ENCODE peak calls at places on chromosomes 1 and 21, in four cellular contexts. One of them, this sample, is unnamed.

GRCh38 chr1:115426271-115426771 is 88.3 kb upstream of the NGF start:
- DNase-seq in substantia nigra: no peak
- DNase-seq in activated CD4-positive, alpha-beta T cell treated with anti-CD3 and anti-CD28 coated beads, Interleukin-2, amount 50 U/mL, for 4 hours: no peak
- DNase-seq in HTR-8/SVneo: peak; percentile 27
- DNase-seq in this sample: peak; percentile 80

GRCh38 chr1:2543543-2544092 is 12.6 kb upstream of the TNFRSF14 start:
- DNase-seq in substantia nigra: peak; percentile 64
- DNase-seq in HTR-8/SVneo: no peak
- DNase-seq in activated CD4-positive, alpha-beta T cell treated with anti-CD3 and anti-CD28 coated beads, Interleukin-2, amount 50 U/mL, for 4 hours: no peak
- DNase-seq in this sample: no peak

GRCh38 chr1:37186246-37186756 is 152.0 kb upstream of the GRIK3 start:
- DNase-seq in activated CD4-positive, alpha-beta T cell treated with anti-CD3 and anti-CD28 coated beads, Interleukin-2, amount 50 U/mL, for 4 hours: no peak
- DNase-seq in substantia nigra: no peak
- DNase-seq in HTR-8/SVneo: no peak
- DNase-seq in this sample: no peak

GRCh38 chr1:54485417-54485816 is 62.6 kb upstream of the ACOT11 start:
- DNase-seq in substantia nigra: no peak
- DNase-seq in activated CD4-positive, alpha-beta T cell treated with anti-CD3 and anti-CD28 coated beads, Interleukin-2, amount 50 U/mL, for 4 hours: no peak
- DNase-seq in HTR-8/SVneo: no peak
- DNase-seq in this sample: no peak

GRCh38 chr1:111600886-111601386 is 18.7 kb upstream of the RAP1A start:
- DNase-seq in HTR-8/SVneo: no peak
- DNase-seq in activated CD4-positive, alpha-beta T cell treated with anti-CD3 and anti-CD28 coated beads, Interleukin-2, amount 50 U/mL, for 4 hours: no peak
- DNase-seq in substantia nigra: no peak
- DNase-seq in this sample: peak; percentile 84

GRCh38 chr1:51330331-51331201 is at the start of gene TTC39A:
- DNase-seq in substantia nigra: no peak
- DNase-seq in activated CD4-positive, alpha-beta T cell treated with anti-CD3 and anti-CD28 coated beads, Interleukin-2, amount 50 U/mL, for 4 hours: no peak
- DNase-seq in HTR-8/SVneo: no peak
- DNase-seq in this sample: no peak

GRCh38 chr1:234260578-234260977 is 112.7 kb upstream of the COA6 start:
- DNase-seq in substantia nigra: no peak
- DNase-seq in activated CD4-positive, alpha-beta T cell treated with anti-CD3 and anti-CD28 coated beads, Interleukin-2, amount 50 U/mL, for 4 hours: no peak
- DNase-seq in HTR-8/SVneo: no peak
- DNase-seq in this sample: no peak

GRCh38 chr1:36656838-36657237 is 174.1 kb upstream of the CSF3R start:
- DNase-seq in substantia nigra: no peak
- DNase-seq in activated CD4-positive, alpha-beta T cell treated with anti-CD3 and anti-CD28 coated beads, Interleukin-2, amount 50 U/mL, for 4 hours: no peak
- DNase-seq in HTR-8/SVneo: no peak
- DNase-seq in this sample: no peak

GRCh38 chr1:209822706-209823105 is 5.1 kb upstream of the UTP25 start:
- DNase-seq in activated CD4-positive, alpha-beta T cell treated with anti-CD3 and anti-CD28 coated beads, Interleukin-2, amount 50 U/mL, for 4 hours: no peak
- DNase-seq in HTR-8/SVneo: no peak
- DNase-seq in substantia nigra: no peak
- DNase-seq in this sample: no peak

GRCh38 chr1:223269006-223269405 is 95.0 kb downstream of the SUSD4 start:
- DNase-seq in HTR-8/SVneo: no peak
- DNase-seq in substantia nigra: no peak
- DNase-seq in activated CD4-positive, alpha-beta T cell treated with anti-CD3 and anti-CD28 coated beads, Interleukin-2, amount 50 U/mL, for 4 hours: no peak
- DNase-seq in this sample: no peak

GRCh38 chr1:46289976-46290375 is 13.4 kb downstream of the LRRC41 start:
- DNase-seq in HTR-8/SVneo: no peak
- DNase-seq in activated CD4-positive, alpha-beta T cell treated with anti-CD3 and anti-CD28 coated beads, Interleukin-2, amount 50 U/mL, for 4 hours: no peak
- DNase-seq in substantia nigra: no peak
- DNase-seq in this sample: no peak

GRCh38 chr1:74236440-74236839 is 1.3 kb downstream of the TNNI3K start:
- DNase-seq in activated CD4-positive, alpha-beta T cell treated with anti-CD3 and anti-CD28 coated beads, Interleukin-2, amount 50 U/mL, for 4 hours: no peak
- DNase-seq in substantia nigra: no peak
- DNase-seq in HTR-8/SVneo: no peak
- DNase-seq in this sample: no peak

GRCh38 chr1:226660410-226661182 is 78.5 kb downstream of the ITPKB start:
- DNase-seq in substantia nigra: no peak
- DNase-seq in activated CD4-positive, alpha-beta T cell treated with anti-CD3 and anti-CD28 coated beads, Interleukin-2, amount 50 U/mL, for 4 hours: no peak
- DNase-seq in HTR-8/SVneo: no peak
- DNase-seq in this sample: no peak

GRCh38 chr1:15146142-15146541 is 7.4 kb upstream of the TMEM51 start:
- DNase-seq in substantia nigra: no peak
- DNase-seq in activated CD4-positive, alpha-beta T cell treated with anti-CD3 and anti-CD28 coated beads, Interleukin-2, amount 50 U/mL, for 4 hours: no peak
- DNase-seq in HTR-8/SVneo: no peak
- DNase-seq in this sample: no peak

GRCh38 chr1:205225901-205226765 is 1.6 kb upstream of the TMCC2 start:
- DNase-seq in HTR-8/SVneo: no peak
- DNase-seq in substantia nigra: no peak
- DNase-seq in activated CD4-positive, alpha-beta T cell treated with anti-CD3 and anti-CD28 coated beads, Interleukin-2, amount 50 U/mL, for 4 hours: no peak
- DNase-seq in this sample: peak; percentile 91

GRCh38 chr1:23417570-23417969 is 7.0 kb downstream of the TCEA3 start:
- DNase-seq in activated CD4-positive, alpha-beta T cell treated with anti-CD3 and anti-CD28 coated beads, Interleukin-2, amount 50 U/mL, for 4 hours: no peak
- DNase-seq in substantia nigra: no peak
- DNase-seq in HTR-8/SVneo: no peak
- DNase-seq in this sample: no peak

GRCh38 chr1:17498214-17498613 is 41.3 kb upstream of the ARHGEF10L start:
- DNase-seq in HTR-8/SVneo: no peak
- DNase-seq in activated CD4-positive, alpha-beta T cell treated with anti-CD3 and anti-CD28 coated beads, Interleukin-2, amount 50 U/mL, for 4 hours: no peak
- DNase-seq in substantia nigra: no peak
- DNase-seq in this sample: no peak

GRCh38 chr1:223001653-223002634 is 141.1 kb downstream of the TLR5 start:
- DNase-seq in activated CD4-positive, alpha-beta T cell treated with anti-CD3 and anti-CD28 coated beads, Interleukin-2, amount 50 U/mL, for 4 hours: no peak
- DNase-seq in HTR-8/SVneo: no peak
- DNase-seq in substantia nigra: no peak
- DNase-seq in this sample: peak; percentile 53

GRCh38 chr1:24725209-24725651 is 20.0 kb upstream of the CLIC4 start:
- DNase-seq in activated CD4-positive, alpha-beta T cell treated with anti-CD3 and anti-CD28 coated beads, Interleukin-2, amount 50 U/mL, for 4 hours: no peak
- DNase-seq in substantia nigra: no peak
- DNase-seq in HTR-8/SVneo: no peak
- DNase-seq in this sample: peak; percentile 77

GRCh38 chr1:159849972-159850371 is 12.5 kb downstream of the VSIG8 start:
- DNase-seq in substantia nigra: no peak
- DNase-seq in activated CD4-positive, alpha-beta T cell treated with anti-CD3 and anti-CD28 coated beads, Interleukin-2, amount 50 U/mL, for 4 hours: no peak
- DNase-seq in HTR-8/SVneo: no peak
- DNase-seq in this sample: no peak

GRCh38 chr1:85818371-85818770 is 110.1 kb upstream of the ZNHIT6 start:
- DNase-seq in substantia nigra: no peak
- DNase-seq in HTR-8/SVneo: no peak
- DNase-seq in activated CD4-positive, alpha-beta T cell treated with anti-CD3 and anti-CD28 coated beads, Interleukin-2, amount 50 U/mL, for 4 hours: no peak
- DNase-seq in this sample: peak; percentile 15

GRCh38 chr21:31870472-31870871 is 2.3 kb upstream of the HUNK start:
- DNase-seq in activated CD4-positive, alpha-beta T cell treated with anti-CD3 and anti-CD28 coated beads, Interleukin-2, amount 50 U/mL, for 4 hours: no peak
- DNase-seq in HTR-8/SVneo: no peak
- DNase-seq in substantia nigra: no peak
- DNase-seq in this sample: no peak

GRCh38 chr1:53127546-53127945 is 14.9 kb downstream of the SLC1A7 start:
- DNase-seq in HTR-8/SVneo: no peak
- DNase-seq in substantia nigra: no peak
- DNase-seq in activated CD4-positive, alpha-beta T cell treated with anti-CD3 and anti-CD28 coated beads, Interleukin-2, amount 50 U/mL, for 4 hours: no peak
- DNase-seq in this sample: peak; percentile 89

GRCh38 chr1:204152310-204153044 is 633 bp upstream of the ETNK2 start:
- DNase-seq in activated CD4-positive, alpha-beta T cell treated with anti-CD3 and anti-CD28 coated beads, Interleukin-2, amount 50 U/mL, for 4 hours: no peak
- DNase-seq in substantia nigra: no peak
- DNase-seq in HTR-8/SVneo: no peak
- DNase-seq in this sample: no peak

GRCh38 chr1:62382581-62382980 is 54.3 kb upstream of the USP1 start:
- DNase-seq in HTR-8/SVneo: no peak
- DNase-seq in substantia nigra: no peak
- DNase-seq in activated CD4-positive, alpha-beta T cell treated with anti-CD3 and anti-CD28 coated beads, Interleukin-2, amount 50 U/mL, for 4 hours: no peak
- DNase-seq in this sample: peak; percentile 64

GRCh38 chr1:34898220-34898820 is 31.1 kb downstream of the DLGAP3 start:
- DNase-seq in substantia nigra: no peak
- DNase-seq in HTR-8/SVneo: no peak
- DNase-seq in activated CD4-positive, alpha-beta T cell treated with anti-CD3 and anti-CD28 coated beads, Interleukin-2, amount 50 U/mL, for 4 hours: no peak
- DNase-seq in this sample: no peak

GRCh38 chr1:162548170-162548569 is 13.4 kb upstream of the UAP1 start:
- DNase-seq in substantia nigra: no peak
- DNase-seq in activated CD4-positive, alpha-beta T cell treated with anti-CD3 and anti-CD28 coated beads, Interleukin-2, amount 50 U/mL, for 4 hours: no peak
- DNase-seq in HTR-8/SVneo: no peak
- DNase-seq in this sample: peak; percentile 49

GRCh38 chr21:41664881-41665765 is 101.7 kb downstream of the RIPK4 start:
- DNase-seq in substantia nigra: no peak
- DNase-seq in activated CD4-positive, alpha-beta T cell treated with anti-CD3 and anti-CD28 coated beads, Interleukin-2, amount 50 U/mL, for 4 hours: no peak
- DNase-seq in HTR-8/SVneo: no peak
- DNase-seq in this sample: peak; percentile 77

GRCh38 chr1:247096112-247096511 is 8.0 kb downstream of the ZNF669 start:
- DNase-seq in activated CD4-positive, alpha-beta T cell treated with anti-CD3 and anti-CD28 coated beads, Interleukin-2, amount 50 U/mL, for 4 hours: no peak
- DNase-seq in substantia nigra: no peak
- DNase-seq in HTR-8/SVneo: no peak
- DNase-seq in this sample: no peak

This sample was measured in myocyte.